ENCODE peak calls at places on chromosome 9, in five cellular contexts. A is K562, E is SK-N-SH, S is GM12878, G is HepG2. Q is an unnamed sample.

GRCh38 chr9:96441798-96442445 is 8.0 kb upstream of the HABP4 start:
- DNase-seq in A (peak), E (no peak), S (no peak), G (peak), Q (peak)

GRCh38 chr9:129525781-129526180 is 95.1 kb downstream of the C9orf50 start:
- DNase-seq in A (no peak), E (no peak), S (no peak), G (no peak), Q (no peak)

GRCh38 chr9:127783111-127783621 is 2.7 kb upstream of the CDK9 start:
- DNase-seq in A (no peak), E (no peak), S (peak), G (no peak), Q (no peak)

GRCh38 chr9:121883281-121884056 is 209.6 kb downstream of the TTLL11 start:
- DNase-seq in A (no peak), E (no peak), S (no peak), G (no peak), Q (peak)

GRCh38 chr9:131733601-131734061 is 6.2 kb downstream of the RAPGEF1 start:
- DNase-seq in A (peak), E (peak), S (no peak), G (no peak), Q (peak)

GRCh38 chr9:81562221-81563019 is 126.9 kb downstream of the TLE1 start:
- DNase-seq in A (no peak), E (no peak), S (no peak), G (peak), Q (peak)

GRCh38 chr9:121999556-121999955 is 93.6 kb downstream of the TTLL11 start:
- DNase-seq in A (no peak), E (no peak), S (no peak), G (no peak), Q (no peak)

GRCh38 chr9:19642256-19642655 is 146.6 kb downstream of the SLC24A2 start:
- DNase-seq in A (no peak), E (peak), S (no peak), G (peak), Q (no peak)

GRCh38 chr9:70042461-70043215 is 1.0 kb upstream of the MAMDC2 start:
- DNase-seq in A (no peak), E (no peak), S (no peak), G (no peak), Q (no peak)

GRCh38 chr9:130973686-130974281 is 34.7 kb upstream of the FIBCD1 start:
- DNase-seq in A (peak), E (no peak), S (no peak), G (no peak), Q (no peak)

GRCh38 chr9:101018391-101018990 is 10.0 kb upstream of the PLPPR1 start:
- DNase-seq in A (no peak), E (no peak), S (no peak), G (no peak), Q (no peak)

GRCh38 chr9:90432951-90433350 is 209.7 kb downstream of the DIRAS2 start:
- DNase-seq in A (no peak), E (no peak), S (no peak), G (no peak), Q (no peak)

GRCh38 chr9:8489845-8490244 is 690.3 kb upstream of the DMAC1 start:
- DNase-seq in A (no peak), E (no peak), S (no peak), G (no peak), Q (no peak)

GRCh38 chr9:128550226-128550625 is 2.2 kb upstream of the SPTAN1 start:
- DNase-seq in A (no peak), E (no peak), S (no peak), G (no peak), Q (no peak)

GRCh38 chr9:110912701-110913291 is 125.5 kb downstream of the LPAR1 start:
- DNase-seq in A (no peak), E (no peak), S (no peak), G (no peak), Q (peak)

GRCh38 chr9:34783951-34784487 is 74.1 kb upstream of the CCL21 start:
- DNase-seq in A (no peak), E (no peak), S (peak), G (no peak), Q (no peak)

GRCh38 chr9:136057236-136058151 is 37.6 kb downstream of the NACC2 start:
- DNase-seq in A (no peak), E (peak), S (no peak), G (no peak), Q (no peak)

GRCh38 chr9:130927995-130928900 is 10.8 kb downstream of the FIBCD1 start:
- DNase-seq in A (peak), E (peak), S (peak), G (peak), Q (peak)

GRCh38 chr9:124282442-124283231 is 24.9 kb downstream of the NEK6 start:
- DNase-seq in A (peak), E (no peak), S (no peak), G (peak), Q (peak)

GRCh38 chr9:97320080-97320642 is 12.7 kb downstream of the CCDC180 start:
- DNase-seq in A (no peak), E (no peak), S (no peak), G (no peak), Q (no peak)

GRCh38 chr9:28887188-28887884 is 1314.1 kb upstream of the C9orf72 start:
- DNase-seq in A (no peak), E (no peak), S (no peak), G (no peak), Q (no peak)

GRCh38 chr9:29751220-29751619 is 2177.9 kb upstream of the C9orf72 start:
- DNase-seq in A (no peak), E (peak), S (no peak), G (no peak), Q (no peak)

GRCh38 chr9:35984021-35984420 is 26.1 kb upstream of the OR2S2 start:
- DNase-seq in A (no peak), E (no peak), S (no peak), G (no peak), Q (no peak)

GRCh38 chr9:129864991-129865647 is 29.9 kb downstream of the USP20 start:
- DNase-seq in A (no peak), E (no peak), S (no peak), G (no peak), Q (no peak)

GRCh38 chr9:38003230-38003629 is 65.8 kb downstream of the SHB start:
- DNase-seq in A (no peak), E (no peak), S (no peak), G (no peak), Q (no peak)

GRCh38 chr9:126589349-126589748 is 24.4 kb upstream of the LMX1B start:
- DNase-seq in A (no peak), E (no peak), S (no peak), G (no peak), Q (no peak)

GRCh38 chr9:36154213-36154952 is 14.8 kb upstream of the CCIN start:
- DNase-seq in A (no peak), E (no peak), S (no peak), G (no peak), Q (peak)

GRCh38 chr9:109050444-109050843 is 37.1 kb upstream of the CTNNAL1 start:
- DNase-seq in A (no peak), E (no peak), S (no peak), G (no peak), Q (no peak)

GRCh38 chr9:942805-943580 is 33.5 kb upstream of the DMRT3 start:
- DNase-seq in A (no peak), E (no peak), S (no peak), G (no peak), Q (no peak)

DNA sequence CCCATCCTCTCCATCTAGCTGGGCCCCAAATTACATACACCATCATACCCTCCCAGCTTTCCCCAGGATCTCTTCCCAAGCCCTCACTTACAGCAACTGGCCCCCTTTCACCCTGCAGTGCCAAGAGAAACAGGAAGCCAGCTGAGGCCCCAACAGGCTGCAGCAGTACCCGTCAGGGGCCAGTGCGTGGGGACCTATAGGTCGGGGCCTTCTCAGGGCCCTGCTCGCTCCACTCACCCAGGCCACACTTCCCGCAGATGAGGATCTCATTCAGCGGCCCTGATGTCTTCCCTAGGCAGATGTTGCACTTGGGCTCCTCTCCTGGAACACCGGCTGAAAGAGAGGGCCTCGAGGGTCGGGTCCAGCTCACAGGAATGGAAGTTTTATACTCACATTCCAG is 6.8 kb downstream of the PHF19 start:
- DNase-seq in A (no peak), E (no peak), S (no peak), G (no peak), Q (no peak)
- H3K27ac ChIP-seq in A (peak), E (no peak), S (no peak), G (no peak), Q (no peak)

GRCh38 chr9:133759146-133759900 is 21.2 kb upstream of the SARDH start:
- DNase-seq in A (peak), E (peak), S (no peak), G (no peak), Q (no peak)
- TF ChIP-seq MXI1 in A (no peak), E (no peak), S (no peak), G (no peak), Q (no peak)

GRCh38 chr9:78003730-78004129 is 27.9 kb downstream of the GNAQ start:
- DNase-seq in A (no peak), E (no peak), S (no peak), G (no peak), Q (no peak)

GRCh38 chr9:77999231-77999631 is 32.4 kb downstream of the GNAQ start:
- DNase-seq in A (no peak), E (no peak), S (no peak), G (no peak), Q (peak)

GRCh38 chr9:78001946-78002731 is 29.5 kb downstream of the GNAQ start:
- DNase-seq in A (no peak), E (no peak), S (no peak), G (peak), Q (peak)

GRCh38 chr9:77997611-77998349 is 33.8 kb downstream of the GNAQ start:
- DNase-seq in A (no peak), E (peak), S (no peak), G (no peak), Q (peak)

DNA sequence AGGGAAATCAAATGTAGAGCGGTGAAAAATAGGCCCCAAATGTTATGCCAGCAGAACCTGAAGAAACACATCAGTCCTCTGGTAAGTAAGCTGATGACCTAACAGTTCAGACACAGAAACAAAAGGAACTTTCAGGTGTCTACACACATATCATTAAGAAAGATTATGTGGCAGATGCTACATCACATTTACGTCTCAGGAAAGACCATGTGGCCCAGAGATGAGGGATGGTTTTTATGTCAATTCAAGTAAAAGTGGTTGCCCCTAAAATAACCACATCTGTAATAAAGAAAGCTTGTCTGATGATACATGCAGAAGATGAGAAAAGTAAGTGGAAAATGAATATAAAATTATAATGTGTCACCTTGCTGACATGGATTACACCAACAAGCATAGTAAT is 31.4 kb downstream of the GNAQ start:
- DNase-seq in A (no peak), E (no peak), S (no peak), G (no peak), Q (no peak)
- H3K27ac ChIP-seq in A (no peak), E (peak), S (no peak), G (no peak), Q (no peak)

GRCh38 chr9:87749335-87750035 is 23.6 kb downstream of the CTSL start:
- DNase-seq in A (no peak), E (no peak), S (no peak), G (no peak), Q (no peak)

GRCh38 chr9:87751869-87752268 is 25.9 kb downstream of the CTSL start:
- DNase-seq in A (no peak), E (no peak), S (no peak), G (no peak), Q (no peak)

GRCh38 chr9:87750726-87751125 is 24.8 kb downstream of the CTSL start:
- DNase-seq in A (no peak), E (no peak), S (no peak), G (no peak), Q (no peak)

GRCh38 chr9:87753313-87753712 is 27.4 kb downstream of the CTSL start:
- DNase-seq in A (no peak), E (no peak), S (no peak), G (no peak), Q (no peak)

GRCh38 chr9:87751423-87751822 is 25.5 kb downstream of the CTSL start:
- DNase-seq in A (no peak), E (no peak), S (no peak), G (no peak), Q (no peak)
- TF ChIP-seq MXI1 in A (no peak), E (no peak), S (no peak), G (no peak), Q (no peak)

GRCh38 chr9:134328841-134329575 is 2.8 kb downstream of the RXRA start:
- DNase-seq in A (no peak), E (no peak), S (no peak), G (peak), Q (no peak)

GRCh38 chr9:134328341-134328840 is 2.1 kb downstream of the RXRA start:
- DNase-seq in A (no peak), E (no peak), S (no peak), G (peak), Q (peak)

GRCh38 chr9:134330590-134330989 is 4.3 kb downstream of the RXRA start:
- DNase-seq in A (no peak), E (no peak), S (no peak), G (no peak), Q (no peak)

GRCh38 chr9:134329886-134330285 is 3.6 kb downstream of the RXRA start:
- DNase-seq in A (no peak), E (no peak), S (no peak), G (no peak), Q (no peak)

GRCh38 chr9:134329576-134329855 is 3.3 kb downstream of the RXRA start:
- DNase-seq in A (no peak), E (no peak), S (no peak), G (no peak), Q (no peak)
- H3K27ac ChIP-seq in A (no peak), E (no peak), S (no peak), G (peak), Q (peak)

GRCh38 chr9:123176230-123176629 is 92.2 kb downstream of the STRBP start:
- DNase-seq in A (no peak), E (no peak), S (peak), G (no peak), Q (peak)
- TF ChIP-seq MXI1 in A (no peak), E (no peak), S (no peak), G (no peak), Q (no peak)